ENCODE peak calls at places on chromosomes 16 and 17, in six cellular contexts. One of them, this sample, is unnamed.
A peak's percentile ranks its signal among the peaks of the same experiment; 100 is the strongest.

GRCh38 chr17:73644145-73645049 is at the start of gene SDK2:
- DNase-seq in RWPE1: peak; percentile 20
- DNase-seq in left lung: peak; percentile 76
- DNase-seq in GF-D8: no peak
- DNase-seq in naive B cell: peak; percentile 30
- DNase-seq in HTR-8/SVneo: no peak
- DNase-seq in this sample: no peak

GRCh38 chr16:1351582-1352362 is at the start of the genes GNPTG and TSR3:
- DNase-seq in RWPE1: peak; percentile 71
- DNase-seq in left lung: peak; percentile 96
- DNase-seq in GF-D8: peak; percentile 45
- DNase-seq in naive B cell: peak; percentile 86
- DNase-seq in HTR-8/SVneo: peak; percentile 92
- DNase-seq in this sample: peak; percentile 81

GRCh38 chr17:83155128-83156081 is 76.0 kb downstream of the METRNL start:
- DNase-seq in RWPE1: no peak
- DNase-seq in left lung: peak; percentile 72
- DNase-seq in GF-D8: no peak
- DNase-seq in naive B cell: no peak
- DNase-seq in HTR-8/SVneo: no peak
- DNase-seq in this sample: no peak

GRCh38 chr16:86575095-86575685 is 3.2 kb upstream of the FOXL1 start:
- DNase-seq in RWPE1: no peak
- DNase-seq in left lung: no peak
- DNase-seq in GF-D8: no peak
- DNase-seq in naive B cell: no peak
- DNase-seq in HTR-8/SVneo: no peak
- DNase-seq in this sample: no peak

GRCh38 chr17:66425751-66426396 is 123.5 kb downstream of the PRKCA start:
- DNase-seq in RWPE1: no peak
- DNase-seq in left lung: no peak
- DNase-seq in GF-D8: no peak
- DNase-seq in naive B cell: no peak
- DNase-seq in HTR-8/SVneo: no peak
- DNase-seq in this sample: no peak

GRCh38 chr16:85428168-85428898 is 184.8 kb upstream of the GSE1 start:
- DNase-seq in RWPE1: no peak
- DNase-seq in left lung: peak; percentile 67
- DNase-seq in GF-D8: no peak
- DNase-seq in naive B cell: peak; percentile 25
- DNase-seq in HTR-8/SVneo: peak; percentile 45
- DNase-seq in this sample: no peak

GRCh38 chr16:17342031-17342430 is 128.7 kb downstream of the XYLT1 start:
- DNase-seq in RWPE1: no peak
- DNase-seq in left lung: no peak
- DNase-seq in GF-D8: peak; percentile 79
- DNase-seq in naive B cell: no peak
- DNase-seq in HTR-8/SVneo: no peak
- DNase-seq in this sample: no peak

GRCh38 chr16:50295541-50296132 is 29.3 kb downstream of the ADCY7 start:
- DNase-seq in RWPE1: no peak
- DNase-seq in left lung: peak; percentile 24
- DNase-seq in GF-D8: no peak
- DNase-seq in naive B cell: no peak
- DNase-seq in HTR-8/SVneo: no peak
- DNase-seq in this sample: no peak

GRCh38 chr16:30350134-30350871 is 4.8 kb downstream of the CD2BP2 start:
- DNase-seq in RWPE1: no peak
- DNase-seq in left lung: no peak
- DNase-seq in GF-D8: no peak
- DNase-seq in naive B cell: no peak
- DNase-seq in HTR-8/SVneo: no peak
- DNase-seq in this sample: no peak

GRCh38 chr16:88192601-88193000 is 190.2 kb upstream of the ZNF469 start:
- DNase-seq in RWPE1: no peak
- DNase-seq in left lung: no peak
- DNase-seq in GF-D8: no peak
- DNase-seq in naive B cell: no peak
- DNase-seq in HTR-8/SVneo: no peak
- DNase-seq in this sample: no peak

GRCh38 chr17:27207073-27207511 is 86.8 kb upstream of the WSB1 start:
- DNase-seq in RWPE1: peak; percentile 80
- DNase-seq in left lung: no peak
- DNase-seq in GF-D8: no peak
- DNase-seq in naive B cell: no peak
- DNase-seq in HTR-8/SVneo: peak; percentile 30
- DNase-seq in this sample: no peak

GRCh38 chr17:57880086-57880456 is 30.2 kb upstream of the MRPS23 start:
- DNase-seq in RWPE1: peak; percentile 39
- DNase-seq in left lung: no peak
- DNase-seq in GF-D8: no peak
- DNase-seq in naive B cell: no peak
- DNase-seq in HTR-8/SVneo: no peak
- DNase-seq in this sample: no peak